ENCODE peak calls at places on chromosome 19, in seven cellular contexts. X, P, C, M, G, N and U are unnamed samples.

GRCh38 chr19:29665826-29666633 is 769 bp downstream of the PLEKHF1 start:
- DNase-seq in X (peak), M (no peak), C (peak), N (peak), G (peak), P (no peak), U (no peak)

GRCh38 chr19:34274827-34275625 is 20.7 kb downstream of the GARRE1 start:
- DNase-seq in G (no peak), C (no peak), P (no peak), N (no peak), M (no peak), X (no peak), U (no peak)

GRCh38 chr19:18904334-18905057 is 8.5 kb upstream of the CERS1 start:
- DNase-seq in N (no peak), X (no peak), G (no peak), C (no peak), M (no peak), P (no peak), U (peak)

GRCh38 chr19:14786421-14786851 is 8.1 kb upstream of the ADGRE2 start:
- DNase-seq in P (no peak), G (no peak), M (no peak), C (no peak), N (peak), X (no peak), U (peak)

GRCh38 chr19:57708641-57709354 is at the start of gene ZNF154:
- DNase-seq in C (peak), X (peak), P (no peak), M (no peak), N (no peak), G (no peak), U (no peak)

GRCh38 chr19:18796239-18796638 is 5.1 kb upstream of the COMP start:
- DNase-seq in X (no peak), C (no peak), N (no peak), M (no peak), G (no peak), P (no peak), U (no peak)

GRCh38 chr19:55261671-55262126 is 2.9 kb upstream of the PPP6R1 start:
- DNase-seq in N (peak), M (no peak), C (no peak), P (no peak), X (no peak), G (no peak), U (no peak)

GRCh38 chr19:38395381-38396127 is 7.1 kb downstream of the SPRED3 start:
- DNase-seq in N (no peak), G (no peak), C (no peak), X (no peak), M (no peak), P (no peak), U (no peak)

GRCh38 chr19:10230904-10231623 is at the start of gene S1PR2:
- DNase-seq in C (peak), G (peak), M (peak), X (peak), P (peak), N (peak), U (peak)

GRCh38 chr19:50512112-50512998 is 1.4 kb downstream of the ASPDH start:
- DNase-seq in M (no peak), G (no peak), N (no peak), X (no peak), P (no peak), C (no peak), U (peak)

GRCh38 chr19:17457621-17458020 is 3.1 kb downstream of the NXNL1 start:
- DNase-seq in X (no peak), P (no peak), G (no peak), M (no peak), C (no peak), N (no peak), U (no peak)

GRCh38 chr19:15378529-15379082 is 981 bp downstream of the AKAP8 start:
- DNase-seq in C (peak), P (no peak), M (peak), X (no peak), G (peak), N (peak), U (peak)

GRCh38 chr19:43626838-43627237 is 7.4 kb upstream of the ZNF428 start:
- DNase-seq in C (no peak), M (no peak), N (no peak), G (no peak), P (no peak), X (no peak), U (no peak)

GRCh38 chr19:35757231-35757748 is 461 bp upstream of the HSPB6 start:
- DNase-seq in M (no peak), N (peak), X (peak), P (peak), C (peak), G (peak), U (peak)

GRCh38 chr19:2567580-2567979 is 91.7 kb downstream of the GADD45B start:
- DNase-seq in M (no peak), X (peak), N (no peak), P (no peak), C (peak), G (no peak), U (peak)

GRCh38 chr19:9909251-9909650 is 27.1 kb downstream of the OLFM2 start:
- DNase-seq in N (no peak), C (no peak), M (no peak), P (no peak), G (no peak), X (no peak), U (no peak)

GRCh38 chr19:55487884-55488687 is at the start of gene SSC5D:
- DNase-seq in G (no peak), C (peak), X (peak), N (peak), M (no peak), P (no peak), U (peak)

GRCh38 chr19:38538793-38539528 is 78.8 kb downstream of the MAP4K1 start:
- DNase-seq in P (no peak), M (no peak), C (no peak), G (no peak), X (no peak), N (no peak), U (no peak)

GRCh38 chr19:12783226-12783848 is 7.9 kb upstream of the JUNB start:
- DNase-seq in G (no peak), N (no peak), M (peak), X (no peak), C (no peak), P (no peak), U (no peak)

GRCh38 chr19:55676384-55676783 is 1.4 kb downstream of the EPN1 start:
- DNase-seq in X (peak), C (no peak), P (no peak), G (peak), M (no peak), N (no peak), U (no peak)

GRCh38 chr19:42693760-42694350 is 46.4 kb downstream of the PSG3 start:
- DNase-seq in C (no peak), P (no peak), M (peak), G (no peak), N (peak), X (no peak), U (no peak)

GRCh38 chr19:16571283-16571682 is 932 bp downstream of the SLC35E1 start:
- DNase-seq in M (no peak), C (no peak), G (no peak), X (no peak), N (no peak), P (no peak), U (no peak)

GRCh38 chr19:32674153-32674958 is 624 bp downstream of the ANKRD27 start:
- DNase-seq in P (no peak), M (no peak), N (peak), X (peak), C (no peak), G (no peak), U (no peak)

GRCh38 chr19:13076320-13076719 is 26.3 kb downstream of the LYL1 start:
- DNase-seq in M (no peak), P (no peak), N (no peak), C (no peak), X (no peak), G (no peak), U (no peak)

GRCh38 chr19:2613507-2614295 is 88.8 kb downstream of the GNG7 start:
- DNase-seq in N (peak), C (peak), G (peak), M (peak), P (no peak), X (no peak), U (no peak)

DNA sequence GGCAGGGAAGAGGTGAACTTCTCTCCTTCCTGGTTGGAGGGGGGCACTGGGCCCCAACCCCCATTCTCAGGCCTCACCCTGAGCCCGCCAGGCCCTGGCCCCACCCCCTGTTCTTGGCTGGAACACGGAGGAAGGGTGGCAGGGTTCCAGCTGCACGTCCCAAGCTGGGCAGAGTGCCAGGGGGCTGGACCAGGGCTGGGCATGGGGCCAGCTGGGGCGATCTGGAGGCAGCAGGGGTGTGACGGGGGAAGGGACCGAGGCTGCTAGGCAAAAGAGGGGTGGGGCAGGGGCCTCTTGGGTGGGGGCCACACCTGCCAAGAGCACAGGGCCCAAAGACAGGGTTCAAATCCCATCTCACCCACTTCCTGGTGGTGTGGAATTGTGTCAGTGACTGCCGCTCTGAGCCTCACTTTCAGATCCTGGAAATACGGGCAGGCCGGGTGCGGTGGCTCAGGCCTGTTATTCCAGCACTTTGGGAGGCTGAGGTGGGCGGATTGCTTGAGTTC is 2.2 kb downstream of the HIF3A start:
- DNase-seq in G (peak), X (peak), M (peak), P (peak), C (peak), N (peak), U (peak)
- TF ChIP-seq EP300 in G (peak), X (peak), M (no peak), P (peak), C (peak), N (peak), U (no peak)

DNA sequence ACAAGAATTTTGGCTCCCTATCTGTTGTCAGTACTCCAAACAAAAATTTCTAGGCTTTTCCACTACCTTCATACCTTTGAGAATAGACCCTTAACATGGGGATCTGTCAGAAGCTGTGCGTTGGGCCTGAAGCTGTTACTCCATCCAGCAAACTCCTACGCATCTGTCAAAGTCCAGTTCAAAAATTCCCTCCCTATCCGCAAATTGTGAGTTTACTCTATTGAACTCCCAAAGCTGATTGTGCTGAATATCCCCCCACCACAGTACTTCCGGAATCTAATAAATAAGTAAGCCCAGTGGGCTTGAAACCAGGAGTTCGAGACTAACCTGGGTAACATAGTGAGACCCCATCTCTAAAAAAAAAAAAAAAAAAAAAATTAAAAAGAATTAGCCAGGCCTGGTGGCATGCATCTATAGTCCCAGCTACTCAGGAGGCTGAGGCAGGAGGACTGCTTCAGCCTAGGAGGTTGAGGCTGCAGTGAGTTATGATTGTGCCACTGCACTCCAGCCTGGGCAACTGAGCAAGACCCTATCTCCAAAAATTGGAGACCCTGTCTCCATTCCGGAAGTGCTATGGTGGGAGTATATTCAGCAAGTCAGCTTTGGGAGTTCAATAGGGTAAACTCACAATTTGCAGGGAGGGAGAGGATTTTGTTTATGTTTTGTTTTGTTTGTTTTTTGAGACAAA is 930 bp upstream of the FBN3 start:
- DNase-seq in N (peak), P (no peak), C (no peak), M (no peak), X (no peak), G (no peak), U (no peak)
- H3K27ac ChIP-seq in N (no peak), P (no peak), C (no peak), M (no peak), X (no peak), G (no peak), U (no peak)

DNA sequence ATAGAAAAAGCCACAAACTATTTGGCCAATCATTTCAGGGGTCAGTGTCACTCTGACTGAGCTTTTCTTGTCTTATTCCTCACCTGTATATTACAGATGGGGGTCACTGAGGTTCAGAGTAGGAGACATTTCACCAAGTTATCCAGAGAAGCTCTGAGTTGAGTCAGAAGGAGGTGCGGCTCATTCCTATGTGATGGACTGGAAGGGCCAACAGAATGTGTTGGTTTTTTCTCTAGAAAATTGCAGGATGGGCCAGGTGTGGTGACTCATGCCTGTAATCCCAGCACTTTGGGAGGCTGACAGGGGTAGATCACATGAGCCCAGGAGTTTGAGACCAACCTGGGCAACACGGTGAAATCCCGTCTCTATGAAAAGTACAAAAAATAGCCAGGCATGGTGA is 24.5 kb upstream of the ZNF83 start:
- DNase-seq in X (no peak), C (no peak), N (no peak), P (no peak), M (no peak), G (no peak), U (no peak)
- TF ChIP-seq EP300 in X (no peak), C (no peak), N (no peak), P (no peak), M (no peak), G (no peak), U (no peak)

GRCh38 chr19:45693168-45693788 is 812 bp downstream of the QPCTL start:
- DNase-seq in P (peak), N (peak), C (peak), M (peak), X (peak), G (peak), U (peak)
- H3K27ac ChIP-seq in P (peak), N (peak), C (peak), M (peak), X (peak), G (peak), U (peak)

DNA sequence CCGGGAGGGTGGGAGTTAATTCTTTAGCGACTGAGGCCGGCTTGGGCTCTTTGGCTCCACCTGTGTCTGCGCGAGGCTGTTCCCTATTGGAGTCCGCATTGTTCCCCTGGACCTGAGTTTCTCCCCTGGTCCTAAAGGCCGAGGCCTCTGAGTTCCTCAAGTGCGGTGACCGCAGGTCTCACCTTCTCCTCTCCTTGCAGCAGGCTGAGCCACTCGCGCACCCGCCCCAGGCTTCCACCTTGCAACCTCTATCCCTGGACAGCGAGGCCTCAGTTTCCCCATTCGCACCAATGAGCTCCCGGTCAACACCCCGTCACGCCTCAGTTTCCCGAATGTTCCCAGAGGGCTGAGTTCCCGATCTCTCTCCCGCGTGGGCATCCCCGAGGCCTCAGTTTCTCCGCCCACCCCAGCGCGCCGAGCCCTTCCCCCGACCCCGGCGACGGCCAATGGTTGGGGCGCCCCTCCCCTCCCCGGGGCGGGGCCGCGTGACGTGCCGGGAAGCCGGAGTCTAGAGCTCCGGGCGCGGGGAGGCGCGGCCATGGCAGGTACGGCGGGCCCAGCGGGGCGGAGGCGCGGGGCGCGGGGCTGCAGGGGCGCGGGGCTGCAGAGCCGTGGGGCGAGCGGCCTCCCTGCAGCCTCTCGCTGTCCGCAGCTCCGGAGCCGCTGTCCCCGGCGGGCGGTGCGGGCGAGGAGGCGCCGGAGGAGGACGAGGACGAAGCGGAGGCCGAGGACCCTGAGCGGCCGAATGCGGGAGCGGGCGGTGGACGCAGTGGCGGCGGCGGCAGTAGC is at the start of gene MPND:
- DNase-seq in C (peak), M (peak), N (peak), P (peak), G (peak), X (peak), U (peak)
- TF ChIP-seq EP300 in C (peak), M (no peak), N (no peak), P (no peak), G (no peak), X (no peak), U (no peak)

DNA sequence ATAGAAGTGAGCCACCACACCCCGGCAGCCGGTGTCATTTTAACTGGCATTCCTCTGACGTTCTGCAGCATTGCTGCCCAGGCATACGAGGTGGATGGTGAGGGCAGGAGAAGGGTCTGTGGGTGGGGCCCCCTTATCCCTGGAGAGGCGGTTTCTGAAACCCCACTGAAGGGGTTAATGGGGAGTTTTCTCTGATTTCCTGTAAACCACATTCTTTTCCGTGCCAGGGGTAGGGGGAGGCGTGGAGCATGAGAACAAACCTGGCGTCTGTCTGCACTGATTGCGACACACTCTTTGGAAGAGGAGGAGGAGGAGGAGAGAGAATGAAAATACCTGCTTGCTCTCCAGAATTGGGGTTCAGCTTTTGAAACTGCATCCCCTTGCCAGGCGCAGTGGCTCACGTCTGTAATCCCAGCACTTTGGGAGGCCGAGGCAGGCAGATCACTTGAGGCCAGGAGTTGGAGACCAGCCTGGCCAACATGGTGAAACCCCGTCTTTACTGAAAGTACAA is 2.7 kb upstream of the C3 start:
- DNase-seq in X (peak), G (no peak), P (no peak), C (peak), N (no peak), M (peak), U (no peak)
- H3K27ac ChIP-seq in X (peak), G (peak), P (no peak), C (peak), N (no peak), M (peak), U (peak)

GRCh38 chr19:7923295-7924191 is 2.4 kb downstream of the CTXN1 start:
- DNase-seq in P (no peak), C (peak), X (no peak), N (no peak), M (no peak), G (no peak), U (no peak)

GRCh38 chr19:7924651-7925170 is 1.2 kb downstream of the CTXN1 start:
- DNase-seq in P (no peak), X (no peak), C (no peak), N (no peak), G (no peak), M (no peak), U (peak)

GRCh38 chr19:7922841-7923205 is 2.7 kb downstream of the SNAPC2 start:
- DNase-seq in X (no peak), N (no peak), G (no peak), P (no peak), M (no peak), C (no peak), U (no peak)

GRCh38 chr19:7925171-7925837 is 631 bp downstream of the CTXN1 start:
- DNase-seq in N (peak), C (peak), M (peak), P (no peak), X (peak), G (peak), U (peak)

GRCh38 chr19:7924241-7924640 is 1.7 kb downstream of the CTXN1 start:
- DNase-seq in N (no peak), P (no peak), M (no peak), G (no peak), C (no peak), X (no peak), U (peak)
- TF ChIP-seq EP300 in N (no peak), P (no peak), M (no peak), G (no peak), C (no peak), X (no peak), U (no peak)

DNA sequence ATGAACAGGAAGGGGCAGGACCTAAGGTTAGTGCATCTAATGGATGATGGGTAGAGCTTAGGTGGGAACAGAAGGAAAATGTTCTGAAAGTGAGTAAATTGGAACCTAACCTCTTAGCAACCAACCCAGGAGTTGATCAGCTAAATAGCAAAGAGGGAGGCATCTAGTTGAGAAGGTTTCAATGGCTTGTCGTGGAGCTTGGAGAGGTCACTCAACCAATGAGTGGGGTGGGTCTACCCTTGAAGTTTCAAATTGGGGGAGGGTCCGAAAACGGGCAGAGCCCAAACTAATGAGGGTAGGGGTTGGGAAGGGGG is 5.7 kb upstream of the SHKBP1 start:
- DNase-seq in P (no peak), M (no peak), N (no peak), G (no peak), C (no peak), X (no peak), U (no peak)
- H3K27ac ChIP-seq in P (peak), M (no peak), N (no peak), G (peak), C (peak), X (peak), U (no peak)

GRCh38 chr19:1355974-1356865 is 27.5 kb upstream of the NDUFS7 start:
- DNase-seq in C (no peak), N (no peak), G (no peak), P (no peak), X (no peak), M (no peak), U (no peak)

GRCh38 chr19:1357695-1358094 is 26.0 kb upstream of the NDUFS7 start:
- DNase-seq in P (no peak), C (no peak), N (no peak), X (no peak), G (no peak), M (no peak), U (no peak)

GRCh38 chr19:1355258-1355973 is 28.3 kb upstream of the NDUFS7 start:
- DNase-seq in M (no peak), N (peak), P (no peak), G (no peak), X (peak), C (no peak), U (no peak)

GRCh38 chr19:1353144-1353543 is 30.6 kb upstream of the NDUFS7 start:
- DNase-seq in P (no peak), G (no peak), C (no peak), N (no peak), X (no peak), M (no peak), U (no peak)

GRCh38 chr19:1354496-1355257 is 29.0 kb upstream of the NDUFS7 start:
- DNase-seq in C (peak), X (peak), M (peak), G (peak), P (peak), N (peak), U (peak)
- TF ChIP-seq EP300 in C (peak), X (no peak), M (no peak), G (peak), P (peak), N (peak), U (no peak)